ENCODE peak calls at places on chromosome 4, in six cellular contexts. One of them, this sample, is unnamed.

GRCh38 chr4:10032625-10033024 is 11.3 kb upstream of the SLC2A9 start:
- DNase-seq in aorta: no peak
- DNase-seq in astrocyte: peak
- DNase-seq in stomach: no peak
- DNase-seq in kidney: no peak
- DNase-seq in small intestine: no peak
- DNase-seq in this sample: no peak

GRCh38 chr4:21753084-21753760 is 195.3 kb downstream of the KCNIP4 start:
- DNase-seq in astrocyte: no peak
- DNase-seq in aorta: no peak
- DNase-seq in stomach: no peak
- DNase-seq in small intestine: no peak
- DNase-seq in kidney: no peak
- DNase-seq in this sample: no peak

GRCh38 chr4:102675142-102675541 is 85.6 kb downstream of the MANBA start:
- DNase-seq in small intestine: no peak
- DNase-seq in stomach: no peak
- DNase-seq in aorta: no peak
- DNase-seq in astrocyte: peak
- DNase-seq in kidney: no peak
- DNase-seq in this sample: no peak

GRCh38 chr4:121778991-121779628 is 14.1 kb upstream of the SMIM43 start:
- DNase-seq in astrocyte: no peak
- DNase-seq in kidney: no peak
- DNase-seq in aorta: no peak
- DNase-seq in stomach: no peak
- DNase-seq in small intestine: no peak
- DNase-seq in this sample: no peak

GRCh38 chr4:74821541-74821940 is 27.2 kb upstream of the BTC start:
- DNase-seq in astrocyte: no peak
- DNase-seq in aorta: no peak
- DNase-seq in kidney: no peak
- DNase-seq in stomach: no peak
- DNase-seq in small intestine: no peak
- DNase-seq in this sample: no peak

GRCh38 chr4:110357521-110357920 is 118.4 kb upstream of the ENPEP start:
- DNase-seq in stomach: no peak
- DNase-seq in kidney: no peak
- DNase-seq in astrocyte: no peak
- DNase-seq in aorta: no peak
- DNase-seq in small intestine: no peak
- DNase-seq in this sample: no peak

GRCh38 chr4:120066182-120066524 is 495 bp downstream of the MAD2L1 start:
- DNase-seq in stomach: no peak
- DNase-seq in small intestine: no peak
- DNase-seq in kidney: no peak
- DNase-seq in aorta: no peak
- DNase-seq in astrocyte: peak
- DNase-seq in this sample: no peak

GRCh38 chr4:79163981-79164490 is 161.8 kb downstream of the NAA11 start:
- DNase-seq in stomach: no peak
- DNase-seq in small intestine: no peak
- DNase-seq in astrocyte: no peak
- DNase-seq in aorta: no peak
- DNase-seq in kidney: no peak
- DNase-seq in this sample: no peak

GRCh38 chr4:152937535-152938236 is 1.6 kb downstream of the FHDC1 start:
- DNase-seq in kidney: peak
- DNase-seq in stomach: peak
- DNase-seq in astrocyte: peak
- DNase-seq in small intestine: peak
- DNase-seq in aorta: peak
- DNase-seq in this sample: no peak

GRCh38 chr4:184850431-184851199 is 24.8 kb upstream of the ACSL1 start:
- DNase-seq in stomach: no peak
- DNase-seq in astrocyte: no peak
- DNase-seq in kidney: no peak
- DNase-seq in small intestine: no peak
- DNase-seq in aorta: peak
- DNase-seq in this sample: no peak

GRCh38 chr4:54685810-54686209 is 28.1 kb downstream of the KIT start:
- DNase-seq in aorta: no peak
- DNase-seq in small intestine: no peak
- DNase-seq in stomach: no peak
- DNase-seq in kidney: no peak
- DNase-seq in astrocyte: no peak
- DNase-seq in this sample: no peak

GRCh38 chr4:102217345-102217744 is 127.9 kb downstream of the SLC39A8 start:
- DNase-seq in small intestine: no peak
- DNase-seq in aorta: no peak
- DNase-seq in stomach: no peak
- DNase-seq in astrocyte: no peak
- DNase-seq in kidney: no peak
- DNase-seq in this sample: no peak

GRCh38 chr4:88467392-88467791 is 10.5 kb downstream of the HERC5 start:
- DNase-seq in aorta: no peak
- DNase-seq in small intestine: no peak
- DNase-seq in astrocyte: no peak
- DNase-seq in kidney: no peak
- DNase-seq in stomach: no peak
- DNase-seq in this sample: no peak

GRCh38 chr4:26191353-26191752 is 129.5 kb upstream of the RBPJ start:
- DNase-seq in kidney: no peak
- DNase-seq in small intestine: peak
- DNase-seq in stomach: no peak
- DNase-seq in aorta: no peak
- DNase-seq in astrocyte: no peak
- DNase-seq in this sample: no peak

GRCh38 chr4:42568610-42569207 is 88.2 kb downstream of the ATP8A1 start:
- DNase-seq in small intestine: peak
- DNase-seq in stomach: peak
- DNase-seq in aorta: no peak
- DNase-seq in kidney: no peak
- DNase-seq in astrocyte: peak
- DNase-seq in this sample: peak

GRCh38 chr4:180665994-180666818 is 1577.0 kb upstream of the TENM3 start:
- DNase-seq in aorta: no peak
- DNase-seq in stomach: no peak
- DNase-seq in small intestine: peak
- DNase-seq in kidney: no peak
- DNase-seq in astrocyte: peak
- DNase-seq in this sample: no peak

GRCh38 chr4:71559957-71560541 is 221.2 kb downstream of the SLC4A4 start:
- DNase-seq in stomach: no peak
- DNase-seq in kidney: no peak
- DNase-seq in aorta: no peak
- DNase-seq in astrocyte: peak
- DNase-seq in small intestine: no peak
- DNase-seq in this sample: no peak

GRCh38 chr4:143254479-143255216 is 69.9 kb downstream of the USP38 start:
- DNase-seq in stomach: no peak
- DNase-seq in astrocyte: no peak
- DNase-seq in small intestine: no peak
- DNase-seq in aorta: no peak
- DNase-seq in kidney: no peak
- DNase-seq in this sample: no peak

GRCh38 chr4:8085491-8086479 is 72.8 kb downstream of the ABLIM2 start:
- DNase-seq in small intestine: no peak
- DNase-seq in aorta: no peak
- DNase-seq in stomach: no peak
- DNase-seq in kidney: peak
- DNase-seq in astrocyte: no peak
- DNase-seq in this sample: no peak

GRCh38 chr4:101200561-101200960 is 146.8 kb downstream of the PPP3CA start:
- DNase-seq in astrocyte: peak
- DNase-seq in kidney: no peak
- DNase-seq in stomach: no peak
- DNase-seq in small intestine: peak
- DNase-seq in aorta: no peak
- DNase-seq in this sample: no peak

GRCh38 chr4:148980782-148981181 is 538.6 kb upstream of the NR3C2 start:
- DNase-seq in kidney: no peak
- DNase-seq in aorta: no peak
- DNase-seq in small intestine: no peak
- DNase-seq in stomach: no peak
- DNase-seq in astrocyte: no peak
- DNase-seq in this sample: no peak

GRCh38 chr4:138405934-138406567 is 163.9 kb upstream of the SLC7A11 start:
- DNase-seq in astrocyte: peak
- DNase-seq in small intestine: no peak
- DNase-seq in stomach: no peak
- DNase-seq in aorta: no peak
- DNase-seq in kidney: no peak
- DNase-seq in this sample: no peak

GRCh38 chr4:14888790-14889189 is 113.5 kb upstream of the CPEB2 start:
- DNase-seq in small intestine: no peak
- DNase-seq in astrocyte: no peak
- DNase-seq in aorta: no peak
- DNase-seq in stomach: no peak
- DNase-seq in kidney: no peak
- DNase-seq in this sample: no peak

GRCh38 chr4:48680848-48681568 is 99.1 kb downstream of the FRYL start:
- DNase-seq in stomach: no peak
- DNase-seq in small intestine: peak
- DNase-seq in astrocyte: no peak
- DNase-seq in aorta: no peak
- DNase-seq in kidney: no peak
- DNase-seq in this sample: no peak